ENCODE peak calls at places on chromosome 13, in four cellular contexts. One of them, this sample, is unnamed.

GRCh38 chr13:25286308-25286968 is 850 bp downstream of the MTMR6 start:
- DNase-seq in T-helper 9 cell: peak
- DNase-seq in stimulated activated CD4-positive, alpha-beta T cell treated with anti-CD3 and anti-CD28 coated beads, Interleukin-1b, Interleukin-23, amount 100 ng/mL, for 24 hours: no peak
- DNase-seq in CMK: no peak
- DNase-seq in this sample: peak

GRCh38 chr13:83819611-83820010 is 62.7 kb downstream of the SLITRK1 start:
- DNase-seq in T-helper 9 cell: no peak
- DNase-seq in stimulated activated CD4-positive, alpha-beta T cell treated with anti-CD3 and anti-CD28 coated beads, Interleukin-1b, Interleukin-23, amount 100 ng/mL, for 24 hours: no peak
- DNase-seq in CMK: no peak
- DNase-seq in this sample: no peak

GRCh38 chr13:95301947-95302386 is 716 bp upstream of the ABCC4 start:
- DNase-seq in T-helper 9 cell: no peak
- DNase-seq in CMK: peak
- DNase-seq in stimulated activated CD4-positive, alpha-beta T cell treated with anti-CD3 and anti-CD28 coated beads, Interleukin-1b, Interleukin-23, amount 100 ng/mL, for 24 hours: peak
- DNase-seq in this sample: no peak

GRCh38 chr13:33610471-33611015 is 207.4 kb upstream of the RFC3 start:
- DNase-seq in T-helper 9 cell: peak
- DNase-seq in CMK: no peak
- DNase-seq in stimulated activated CD4-positive, alpha-beta T cell treated with anti-CD3 and anti-CD28 coated beads, Interleukin-1b, Interleukin-23, amount 100 ng/mL, for 24 hours: peak
- DNase-seq in this sample: peak

GRCh38 chr13:102846261-102847015 is 606 bp downstream of the ERCC5 start:
- DNase-seq in stimulated activated CD4-positive, alpha-beta T cell treated with anti-CD3 and anti-CD28 coated beads, Interleukin-1b, Interleukin-23, amount 100 ng/mL, for 24 hours: peak
- DNase-seq in T-helper 9 cell: peak
- DNase-seq in CMK: no peak
- DNase-seq in this sample: peak

GRCh38 chr13:108834193-108834592 is 204.8 kb downstream of the MYO16 start:
- DNase-seq in stimulated activated CD4-positive, alpha-beta T cell treated with anti-CD3 and anti-CD28 coated beads, Interleukin-1b, Interleukin-23, amount 100 ng/mL, for 24 hours: no peak
- DNase-seq in T-helper 9 cell: no peak
- DNase-seq in CMK: no peak
- DNase-seq in this sample: no peak

GRCh38 chr13:74064805-74065204 is 69.4 kb downstream of the KLF12 start:
- DNase-seq in stimulated activated CD4-positive, alpha-beta T cell treated with anti-CD3 and anti-CD28 coated beads, Interleukin-1b, Interleukin-23, amount 100 ng/mL, for 24 hours: no peak
- DNase-seq in T-helper 9 cell: no peak
- DNase-seq in CMK: no peak
- DNase-seq in this sample: no peak

GRCh38 chr13:100546713-100547405 is 41.7 kb downstream of the GGACT start:
- DNase-seq in T-helper 9 cell: no peak
- DNase-seq in CMK: no peak
- DNase-seq in stimulated activated CD4-positive, alpha-beta T cell treated with anti-CD3 and anti-CD28 coated beads, Interleukin-1b, Interleukin-23, amount 100 ng/mL, for 24 hours: no peak
- DNase-seq in this sample: no peak

GRCh38 chr13:40341501-40341900 is 324.9 kb downstream of the FOXO1 start:
- DNase-seq in CMK: no peak
- DNase-seq in T-helper 9 cell: no peak
- DNase-seq in stimulated activated CD4-positive, alpha-beta T cell treated with anti-CD3 and anti-CD28 coated beads, Interleukin-1b, Interleukin-23, amount 100 ng/mL, for 24 hours: no peak
- DNase-seq in this sample: peak

GRCh38 chr13:87777395-87777794 is 106.2 kb downstream of the SLITRK5 start:
- DNase-seq in T-helper 9 cell: no peak
- DNase-seq in CMK: no peak
- DNase-seq in stimulated activated CD4-positive, alpha-beta T cell treated with anti-CD3 and anti-CD28 coated beads, Interleukin-1b, Interleukin-23, amount 100 ng/mL, for 24 hours: no peak
- DNase-seq in this sample: peak

GRCh38 chr13:106691861-106692260 is 123.9 kb upstream of the ARGLU1 start:
- DNase-seq in T-helper 9 cell: no peak
- DNase-seq in CMK: no peak
- DNase-seq in stimulated activated CD4-positive, alpha-beta T cell treated with anti-CD3 and anti-CD28 coated beads, Interleukin-1b, Interleukin-23, amount 100 ng/mL, for 24 hours: no peak
- DNase-seq in this sample: no peak

GRCh38 chr13:32528358-32528757 is 10.2 kb downstream of the N4BP2L2 start:
- DNase-seq in stimulated activated CD4-positive, alpha-beta T cell treated with anti-CD3 and anti-CD28 coated beads, Interleukin-1b, Interleukin-23, amount 100 ng/mL, for 24 hours: no peak
- DNase-seq in CMK: no peak
- DNase-seq in T-helper 9 cell: no peak
- DNase-seq in this sample: no peak

GRCh38 chr13:25371608-25372274 is at the start of gene ATP8A2:
- DNase-seq in stimulated activated CD4-positive, alpha-beta T cell treated with anti-CD3 and anti-CD28 coated beads, Interleukin-1b, Interleukin-23, amount 100 ng/mL, for 24 hours: no peak
- DNase-seq in CMK: no peak
- DNase-seq in T-helper 9 cell: no peak
- DNase-seq in this sample: no peak

GRCh38 chr13:109628251-109628699 is 158.1 kb downstream of the IRS2 start:
- DNase-seq in CMK: no peak
- DNase-seq in T-helper 9 cell: no peak
- DNase-seq in stimulated activated CD4-positive, alpha-beta T cell treated with anti-CD3 and anti-CD28 coated beads, Interleukin-1b, Interleukin-23, amount 100 ng/mL, for 24 hours: no peak
- DNase-seq in this sample: no peak

GRCh38 chr13:111317571-111318360 is 2.7 kb upstream of the TEX29 start:
- DNase-seq in CMK: no peak
- DNase-seq in stimulated activated CD4-positive, alpha-beta T cell treated with anti-CD3 and anti-CD28 coated beads, Interleukin-1b, Interleukin-23, amount 100 ng/mL, for 24 hours: no peak
- DNase-seq in T-helper 9 cell: no peak
- DNase-seq in this sample: no peak

GRCh38 chr13:48533986-48534600 is 1.2 kb upstream of the RCBTB2 start:
- DNase-seq in T-helper 9 cell: no peak
- DNase-seq in CMK: no peak
- DNase-seq in stimulated activated CD4-positive, alpha-beta T cell treated with anti-CD3 and anti-CD28 coated beads, Interleukin-1b, Interleukin-23, amount 100 ng/mL, for 24 hours: no peak
- DNase-seq in this sample: peak

GRCh38 chr13:88051746-88052482 is 380.7 kb downstream of the SLITRK5 start:
- DNase-seq in stimulated activated CD4-positive, alpha-beta T cell treated with anti-CD3 and anti-CD28 coated beads, Interleukin-1b, Interleukin-23, amount 100 ng/mL, for 24 hours: no peak
- DNase-seq in T-helper 9 cell: no peak
- DNase-seq in CMK: no peak
- DNase-seq in this sample: no peak

GRCh38 chr13:110349239-110349638 is 42.2 kb downstream of the COL4A2 start:
- DNase-seq in CMK: no peak
- DNase-seq in stimulated activated CD4-positive, alpha-beta T cell treated with anti-CD3 and anti-CD28 coated beads, Interleukin-1b, Interleukin-23, amount 100 ng/mL, for 24 hours: no peak
- DNase-seq in T-helper 9 cell: no peak
- DNase-seq in this sample: peak

GRCh38 chr13:43153436-43154082 is 130.2 kb downstream of the DNAJC15 start:
- DNase-seq in T-helper 9 cell: no peak
- DNase-seq in stimulated activated CD4-positive, alpha-beta T cell treated with anti-CD3 and anti-CD28 coated beads, Interleukin-1b, Interleukin-23, amount 100 ng/mL, for 24 hours: no peak
- DNase-seq in CMK: no peak
- DNase-seq in this sample: peak

GRCh38 chr13:26046639-26047038 is 5.2 kb downstream of the SHISA2 start:
- DNase-seq in stimulated activated CD4-positive, alpha-beta T cell treated with anti-CD3 and anti-CD28 coated beads, Interleukin-1b, Interleukin-23, amount 100 ng/mL, for 24 hours: no peak
- DNase-seq in CMK: no peak
- DNase-seq in T-helper 9 cell: no peak
- DNase-seq in this sample: no peak

GRCh38 chr13:33114146-33114545 is 97.9 kb downstream of the KL start:
- DNase-seq in T-helper 9 cell: no peak
- DNase-seq in stimulated activated CD4-positive, alpha-beta T cell treated with anti-CD3 and anti-CD28 coated beads, Interleukin-1b, Interleukin-23, amount 100 ng/mL, for 24 hours: no peak
- DNase-seq in CMK: no peak
- DNase-seq in this sample: no peak

GRCh38 chr13:24130134-24130792 is 30.3 kb upstream of the SPATA13 start:
- DNase-seq in stimulated activated CD4-positive, alpha-beta T cell treated with anti-CD3 and anti-CD28 coated beads, Interleukin-1b, Interleukin-23, amount 100 ng/mL, for 24 hours: no peak
- DNase-seq in T-helper 9 cell: no peak
- DNase-seq in CMK: no peak
- DNase-seq in this sample: no peak

GRCh38 chr13:73984949-73985691 is 149.1 kb downstream of the KLF12 start:
- DNase-seq in T-helper 9 cell: peak
- DNase-seq in CMK: no peak
- DNase-seq in stimulated activated CD4-positive, alpha-beta T cell treated with anti-CD3 and anti-CD28 coated beads, Interleukin-1b, Interleukin-23, amount 100 ng/mL, for 24 hours: peak
- DNase-seq in this sample: no peak

GRCh38 chr13:114079601-114080536 is 52.6 kb downstream of the RASA3 start:
- DNase-seq in stimulated activated CD4-positive, alpha-beta T cell treated with anti-CD3 and anti-CD28 coated beads, Interleukin-1b, Interleukin-23, amount 100 ng/mL, for 24 hours: no peak
- DNase-seq in T-helper 9 cell: no peak
- DNase-seq in CMK: no peak
- DNase-seq in this sample: no peak

GRCh38 chr13:29679357-29680050 is 84.0 kb upstream of the SLC7A1 start:
- DNase-seq in T-helper 9 cell: no peak
- DNase-seq in stimulated activated CD4-positive, alpha-beta T cell treated with anti-CD3 and anti-CD28 coated beads, Interleukin-1b, Interleukin-23, amount 100 ng/mL, for 24 hours: no peak
- DNase-seq in CMK: no peak
- DNase-seq in this sample: no peak

GRCh38 chr13:44426461-44426860 is 52.8 kb downstream of the SERP2 start:
- DNase-seq in CMK: no peak
- DNase-seq in T-helper 9 cell: no peak
- DNase-seq in stimulated activated CD4-positive, alpha-beta T cell treated with anti-CD3 and anti-CD28 coated beads, Interleukin-1b, Interleukin-23, amount 100 ng/mL, for 24 hours: no peak
- DNase-seq in this sample: no peak

GRCh38 chr13:70613295-70613694 is 505.0 kb upstream of the KLHL1 start:
- DNase-seq in T-helper 9 cell: no peak
- DNase-seq in CMK: no peak
- DNase-seq in stimulated activated CD4-positive, alpha-beta T cell treated with anti-CD3 and anti-CD28 coated beads, Interleukin-1b, Interleukin-23, amount 100 ng/mL, for 24 hours: no peak
- DNase-seq in this sample: no peak

GRCh38 chr13:54133721-54134120 is 1105.1 kb downstream of the OLFM4 start:
- DNase-seq in stimulated activated CD4-positive, alpha-beta T cell treated with anti-CD3 and anti-CD28 coated beads, Interleukin-1b, Interleukin-23, amount 100 ng/mL, for 24 hours: no peak
- DNase-seq in CMK: no peak
- DNase-seq in T-helper 9 cell: no peak
- DNase-seq in this sample: no peak

GRCh38 chr13:66635526-66635925 is 594.6 kb downstream of the PCDH9 start:
- DNase-seq in CMK: no peak
- DNase-seq in stimulated activated CD4-positive, alpha-beta T cell treated with anti-CD3 and anti-CD28 coated beads, Interleukin-1b, Interleukin-23, amount 100 ng/mL, for 24 hours: no peak
- DNase-seq in T-helper 9 cell: no peak
- DNase-seq in this sample: no peak

GRCh38 chr13:50909605-50910482 is at the start of gene RNASEH2B:
- DNase-seq in stimulated activated CD4-positive, alpha-beta T cell treated with anti-CD3 and anti-CD28 coated beads, Interleukin-1b, Interleukin-23, amount 100 ng/mL, for 24 hours: peak
- DNase-seq in T-helper 9 cell: peak
- DNase-seq in CMK: peak
- DNase-seq in this sample: peak

GRCh38 chr13:23500858-23501257 is 67.4 kb upstream of the SACS start:
- DNase-seq in T-helper 9 cell: no peak
- DNase-seq in CMK: no peak
- DNase-seq in stimulated activated CD4-positive, alpha-beta T cell treated with anti-CD3 and anti-CD28 coated beads, Interleukin-1b, Interleukin-23, amount 100 ng/mL, for 24 hours: no peak
- DNase-seq in this sample: no peak